ENCODE peak calls at places on chromosome 13, in nine cellular contexts. One of them, this sample, is unnamed.

GRCh38 chr13:51625555-51626345 is 41.5 kb downstream of the WDFY2 start:
- ATAC-seq in heart left ventricle: peak
- ATAC-seq in body of pancreas: peak
- ATAC-seq in HCT116: no peak
- ATAC-seq in right lobe of liver: peak
- ATAC-seq in HepG2: no peak
- ATAC-seq in GM12878: no peak
- ATAC-seq in A549: no peak
- ATAC-seq in IMR-90: peak
- ATAC-seq in this sample: no peak

GRCh38 chr13:33289966-33290365 is 4.4 kb upstream of the STARD13 start:
- ATAC-seq in heart left ventricle: no peak
- ATAC-seq in body of pancreas: no peak
- ATAC-seq in HCT116: no peak
- ATAC-seq in right lobe of liver: no peak
- ATAC-seq in HepG2: no peak
- ATAC-seq in GM12878: no peak
- ATAC-seq in A549: no peak
- ATAC-seq in IMR-90: peak
- ATAC-seq in this sample: no peak

GRCh38 chr13:39943711-39944110 is 288.2 kb downstream of the COG6 start:
- ATAC-seq in heart left ventricle: no peak
- ATAC-seq in body of pancreas: no peak
- ATAC-seq in HCT116: no peak
- ATAC-seq in right lobe of liver: no peak
- ATAC-seq in HepG2: no peak
- ATAC-seq in GM12878: no peak
- ATAC-seq in A549: no peak
- ATAC-seq in IMR-90: no peak
- ATAC-seq in this sample: no peak

GRCh38 chr13:75353786-75354193 is 128.2 kb downstream of the TBC1D4 start:
- ATAC-seq in heart left ventricle: peak
- ATAC-seq in body of pancreas: no peak
- ATAC-seq in HCT116: no peak
- ATAC-seq in right lobe of liver: no peak
- ATAC-seq in HepG2: no peak
- ATAC-seq in GM12878: peak
- ATAC-seq in A549: no peak
- ATAC-seq in IMR-90: peak
- ATAC-seq in this sample: no peak

GRCh38 chr13:38223093-38223492 is 126.6 kb upstream of the UFM1 start:
- ATAC-seq in heart left ventricle: no peak
- ATAC-seq in body of pancreas: no peak
- ATAC-seq in HCT116: no peak
- ATAC-seq in right lobe of liver: no peak
- ATAC-seq in HepG2: no peak
- ATAC-seq in GM12878: peak
- ATAC-seq in A549: no peak
- ATAC-seq in IMR-90: no peak
- ATAC-seq in this sample: no peak

GRCh38 chr13:93227906-93228801 is 1.5 kb downstream of the GPC6 start:
- ATAC-seq in heart left ventricle: peak
- ATAC-seq in body of pancreas: peak
- ATAC-seq in HCT116: no peak
- ATAC-seq in right lobe of liver: peak
- ATAC-seq in HepG2: peak
- ATAC-seq in GM12878: no peak
- ATAC-seq in A549: peak
- ATAC-seq in IMR-90: peak
- ATAC-seq in this sample: peak

GRCh38 chr13:77079902-77080413 is 53.0 kb upstream of the FBXL3 start:
- ATAC-seq in heart left ventricle: peak
- ATAC-seq in body of pancreas: no peak
- ATAC-seq in HCT116: no peak
- ATAC-seq in right lobe of liver: no peak
- ATAC-seq in HepG2: no peak
- ATAC-seq in GM12878: no peak
- ATAC-seq in A549: no peak
- ATAC-seq in IMR-90: no peak
- ATAC-seq in this sample: no peak

GRCh38 chr13:23288995-23289394 is 108.2 kb downstream of the SGCG start:
- ATAC-seq in heart left ventricle: peak
- ATAC-seq in body of pancreas: no peak
- ATAC-seq in HCT116: no peak
- ATAC-seq in right lobe of liver: no peak
- ATAC-seq in HepG2: no peak
- ATAC-seq in GM12878: no peak
- ATAC-seq in A549: no peak
- ATAC-seq in IMR-90: no peak
- ATAC-seq in this sample: peak

GRCh38 chr13:36344886-36345437 is 1.2 kb downstream of the SPART start:
- ATAC-seq in heart left ventricle: no peak
- ATAC-seq in body of pancreas: no peak
- ATAC-seq in HCT116: no peak
- ATAC-seq in right lobe of liver: no peak
- ATAC-seq in HepG2: no peak
- ATAC-seq in GM12878: peak
- ATAC-seq in A549: peak
- ATAC-seq in IMR-90: no peak
- ATAC-seq in this sample: no peak

GRCh38 chr13:36344173-36344572 is 2.0 kb downstream of the SPART start:
- ATAC-seq in heart left ventricle: no peak
- ATAC-seq in body of pancreas: no peak
- ATAC-seq in HCT116: no peak
- ATAC-seq in right lobe of liver: no peak
- ATAC-seq in HepG2: no peak
- ATAC-seq in GM12878: no peak
- ATAC-seq in A549: no peak
- ATAC-seq in IMR-90: no peak
- ATAC-seq in this sample: no peak

GRCh38 chr13:36347826-36348225 is 1.6 kb upstream of the SPART start:
- ATAC-seq in heart left ventricle: no peak
- ATAC-seq in body of pancreas: no peak
- ATAC-seq in HCT116: no peak
- ATAC-seq in right lobe of liver: no peak
- ATAC-seq in HepG2: no peak
- ATAC-seq in GM12878: no peak
- ATAC-seq in A549: no peak
- ATAC-seq in IMR-90: no peak
- ATAC-seq in this sample: no peak

GRCh38 chr13:36345438-36346221 is 564 bp downstream of the SPART start:
- ATAC-seq in heart left ventricle: peak
- ATAC-seq in body of pancreas: peak
- ATAC-seq in HCT116: no peak
- ATAC-seq in right lobe of liver: peak
- ATAC-seq in HepG2: peak
- ATAC-seq in GM12878: peak
- ATAC-seq in A549: peak
- ATAC-seq in IMR-90: peak
- ATAC-seq in this sample: peak

DNA sequence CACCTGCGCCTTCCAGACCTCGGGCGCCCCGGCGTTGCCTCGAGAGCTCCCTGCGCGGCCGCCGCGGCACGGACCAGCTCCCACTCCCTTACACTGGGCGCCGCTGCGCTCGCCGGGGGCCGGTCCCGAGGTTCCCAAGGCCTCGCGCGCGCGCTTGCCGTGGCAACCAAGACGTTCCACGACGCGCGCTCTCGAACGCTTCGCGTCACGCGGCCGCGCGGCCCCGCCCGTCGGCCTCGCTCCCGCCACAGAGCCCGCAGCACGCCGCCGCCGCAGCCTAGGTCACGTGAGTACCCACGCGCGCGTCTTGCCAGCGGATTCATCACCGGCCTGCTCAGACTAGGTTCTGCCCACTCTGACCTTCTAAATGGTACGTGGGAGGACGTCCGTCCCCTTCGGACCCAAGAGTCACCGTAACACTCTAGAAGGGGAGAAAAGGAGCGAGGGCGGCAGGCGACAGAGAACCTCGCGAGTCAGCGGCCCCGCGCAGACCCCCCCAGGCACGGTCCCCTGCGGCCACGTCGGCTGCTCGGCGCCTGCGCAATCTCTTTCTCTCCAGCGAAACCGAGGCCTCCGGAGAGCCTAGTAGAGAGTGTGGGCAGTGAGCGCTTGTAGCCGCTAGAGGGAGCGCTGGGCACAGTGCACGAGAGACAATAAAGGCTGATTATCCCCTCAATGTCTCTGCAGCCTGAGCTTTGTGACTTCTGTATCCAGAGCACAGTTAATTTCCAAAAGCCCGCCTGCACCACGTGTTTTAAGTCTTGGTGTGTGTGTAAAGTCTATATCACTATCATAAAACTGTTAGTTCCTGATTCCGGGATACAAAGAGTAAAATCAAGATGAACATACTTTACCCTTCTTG is at the start of gene SPART:
- ATAC-seq in heart left ventricle: peak
- ATAC-seq in body of pancreas: peak
- ATAC-seq in HCT116: no peak
- ATAC-seq in right lobe of liver: peak
- ATAC-seq in HepG2: peak
- ATAC-seq in GM12878: peak
- ATAC-seq in A549: peak
- ATAC-seq in IMR-90: peak
- ATAC-seq in this sample: peak
- TF ChIP-seq POLR2A in heart left ventricle: peak
- TF ChIP-seq POLR2A in body of pancreas: peak
- TF ChIP-seq POLR2A in HCT116: no peak
- TF ChIP-seq POLR2A in right lobe of liver: peak
- TF ChIP-seq POLR2A in HepG2: no peak
- TF ChIP-seq POLR2A in GM12878: peak
- TF ChIP-seq POLR2A in A549: no peak
- TF ChIP-seq POLR2A in IMR-90: peak
- TF ChIP-seq POLR2A in this sample: peak

DNA sequence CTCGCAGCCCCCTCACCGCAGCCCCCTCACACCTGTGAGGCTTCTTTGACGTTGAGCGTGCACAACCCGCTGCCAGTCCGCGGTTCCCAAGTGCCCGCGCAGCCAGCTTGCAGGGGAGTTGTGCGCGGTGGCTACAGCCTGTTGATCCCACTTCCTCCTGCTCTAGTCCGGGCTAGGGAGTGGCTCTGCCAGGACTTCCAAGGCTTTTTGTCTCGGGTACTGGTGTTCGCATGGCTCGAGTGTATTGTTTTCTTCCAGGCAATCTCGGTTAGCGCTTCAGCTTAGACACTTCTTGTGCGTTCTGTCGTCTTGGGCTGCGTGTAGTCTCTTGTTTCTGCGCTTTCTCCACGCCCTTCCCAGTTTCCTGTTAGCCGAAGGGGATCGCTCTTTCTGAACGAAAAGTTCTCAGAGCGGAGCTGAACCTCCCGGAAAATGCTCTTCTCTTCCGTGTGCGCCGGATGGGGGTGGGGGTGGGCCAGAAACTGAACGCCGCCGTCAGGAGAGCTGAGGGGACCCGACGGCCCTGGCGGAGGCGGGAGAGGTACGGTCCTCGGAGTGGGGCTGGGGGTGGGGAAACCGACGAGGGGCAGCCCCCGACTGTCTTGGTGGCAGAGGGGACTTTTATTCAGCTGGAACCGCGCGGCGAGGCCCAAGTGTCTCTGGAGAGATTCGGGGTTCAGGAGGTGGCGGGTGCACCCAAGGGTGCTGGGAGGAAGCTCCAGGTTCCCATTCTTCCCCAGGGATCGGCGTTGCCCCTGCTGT is 706 bp upstream of the DGKH start:
- ATAC-seq in heart left ventricle: peak
- ATAC-seq in body of pancreas: peak
- ATAC-seq in HCT116: peak
- ATAC-seq in right lobe of liver: peak
- ATAC-seq in HepG2: peak
- ATAC-seq in GM12878: peak
- ATAC-seq in A549: peak
- ATAC-seq in IMR-90: peak
- ATAC-seq in this sample: peak
- TF ChIP-seq POLR2A in heart left ventricle: peak
- TF ChIP-seq POLR2A in body of pancreas: peak
- TF ChIP-seq POLR2A in HCT116: peak
- TF ChIP-seq POLR2A in right lobe of liver: no peak
- TF ChIP-seq POLR2A in HepG2: no peak
- TF ChIP-seq POLR2A in GM12878: peak
- TF ChIP-seq POLR2A in A549: peak
- TF ChIP-seq POLR2A in IMR-90: peak
- TF ChIP-seq POLR2A in this sample: peak

GRCh38 chr13:49495783-49496762 is at the start of gene PHF11:
- ATAC-seq in heart left ventricle: peak
- ATAC-seq in body of pancreas: peak
- ATAC-seq in HCT116: peak
- ATAC-seq in right lobe of liver: peak
- ATAC-seq in HepG2: peak
- ATAC-seq in GM12878: peak
- ATAC-seq in A549: peak
- ATAC-seq in IMR-90: peak
- ATAC-seq in this sample: peak
- TF ChIP-seq POLR2A in heart left ventricle: peak
- TF ChIP-seq POLR2A in body of pancreas: peak
- TF ChIP-seq POLR2A in HCT116: no peak
- TF ChIP-seq POLR2A in right lobe of liver: peak
- TF ChIP-seq POLR2A in HepG2: peak
- TF ChIP-seq POLR2A in GM12878: peak
- TF ChIP-seq POLR2A in A549: peak
- TF ChIP-seq POLR2A in IMR-90: peak
- TF ChIP-seq POLR2A in this sample: peak

GRCh38 chr13:46124967-46125933 is 20.4 kb upstream of the CPB2 start:
- ATAC-seq in heart left ventricle: no peak
- ATAC-seq in body of pancreas: no peak
- ATAC-seq in HCT116: no peak
- ATAC-seq in right lobe of liver: peak
- ATAC-seq in HepG2: no peak
- ATAC-seq in GM12878: peak
- ATAC-seq in A549: no peak
- ATAC-seq in IMR-90: no peak
- ATAC-seq in this sample: no peak

GRCh38 chr13:46126074-46126473 is 21.2 kb upstream of the CPB2 start:
- ATAC-seq in heart left ventricle: no peak
- ATAC-seq in body of pancreas: no peak
- ATAC-seq in HCT116: no peak
- ATAC-seq in right lobe of liver: no peak
- ATAC-seq in HepG2: no peak
- ATAC-seq in GM12878: no peak
- ATAC-seq in A549: no peak
- ATAC-seq in IMR-90: no peak
- ATAC-seq in this sample: no peak

GRCh38 chr13:46126552-46127171 is 21.8 kb upstream of the CPB2 start:
- ATAC-seq in heart left ventricle: peak
- ATAC-seq in body of pancreas: peak
- ATAC-seq in HCT116: peak
- ATAC-seq in right lobe of liver: peak
- ATAC-seq in HepG2: peak
- ATAC-seq in GM12878: peak
- ATAC-seq in A549: peak
- ATAC-seq in IMR-90: peak
- ATAC-seq in this sample: no peak

GRCh38 chr13:46122304-46122703 is 17.5 kb upstream of the CPB2 start:
- ATAC-seq in heart left ventricle: no peak
- ATAC-seq in body of pancreas: no peak
- ATAC-seq in HCT116: no peak
- ATAC-seq in right lobe of liver: peak
- ATAC-seq in HepG2: no peak
- ATAC-seq in GM12878: no peak
- ATAC-seq in A549: no peak
- ATAC-seq in IMR-90: no peak
- ATAC-seq in this sample: no peak

DNA sequence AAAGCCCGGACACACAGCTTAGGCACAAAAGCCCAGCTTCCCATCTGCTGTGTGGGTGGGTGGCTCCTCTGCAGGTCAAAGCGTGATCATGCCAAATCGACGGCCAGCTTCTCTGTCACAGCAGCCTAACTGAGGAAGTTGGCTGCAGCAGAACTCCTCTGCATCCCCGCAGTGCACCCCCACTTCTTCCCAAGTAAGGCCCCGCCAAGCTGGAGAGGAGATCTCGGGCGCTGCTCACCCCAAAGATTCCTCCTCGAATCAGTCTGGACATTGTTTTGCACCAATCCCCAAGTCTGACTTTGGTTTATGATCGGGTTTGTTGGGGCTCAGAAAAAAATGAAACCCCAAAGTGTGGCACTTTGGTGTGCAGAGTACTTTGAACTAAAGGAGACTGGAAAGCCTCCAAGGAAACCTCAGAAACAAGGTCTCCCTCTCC is 19.7 kb upstream of the CPB2 start:
- ATAC-seq in heart left ventricle: no peak
- ATAC-seq in body of pancreas: no peak
- ATAC-seq in HCT116: no peak
- ATAC-seq in right lobe of liver: no peak
- ATAC-seq in HepG2: no peak
- ATAC-seq in GM12878: peak
- ATAC-seq in A549: no peak
- ATAC-seq in IMR-90: no peak
- ATAC-seq in this sample: no peak
- TF ChIP-seq POLR2A in heart left ventricle: no peak
- TF ChIP-seq POLR2A in body of pancreas: no peak
- TF ChIP-seq POLR2A in HCT116: no peak
- TF ChIP-seq POLR2A in right lobe of liver: peak
- TF ChIP-seq POLR2A in HepG2: no peak
- TF ChIP-seq POLR2A in GM12878: peak
- TF ChIP-seq POLR2A in A549: no peak
- TF ChIP-seq POLR2A in IMR-90: no peak
- TF ChIP-seq POLR2A in this sample: no peak

This sample was measured in gastroesophageal sphincter.